ENCODE peak calls at places on chromosomes 12 and 14, in six cellular contexts. I is activated naive CD8-positive, alpha-beta T cell treated with anti-CD3 and anti-CD28 coated beads, Interleukin-2, amount 10 ng/mL, durations not matched to agents 7 days and 5 days; P is activated CD4-positive, alpha-beta T cell treated with anti-CD3 and anti-CD28 coated beads for 36 hours; U is stimulated activated effector memory CD8-positive, alpha-beta T cell treated with anti-CD3 and anti-CD28 coated beads, Interleukin-12 subunit alpha, Interleukin-12 subunit beta, amount 100 ng/mL, for 72 hours; C is body of pancreas; Y is T-helper 17 cell. O is an unnamed sample.
A peak's percentile ranks its signal among the peaks of the same experiment; 100 is the strongest.

GRCh38 chr14:68251766-68252100 is 432.2 kb downstream of the RAD51B start:
- ATAC-seq in I (no peak), P (no peak), U (no peak), C (no peak), Y (no peak), O (peak; percentile 7)

GRCh38 chr12:9319044-9319841 is 111.0 kb upstream of the PZP start:
- ATAC-seq in I (no peak), P (peak; percentile 55), U (no peak), C (no peak), Y (peak; percentile 41), O (peak; percentile 39)

GRCh38 chr12:104219908-104220404 is 4.4 kb downstream of the TXNRD1 start:
- ATAC-seq in I (peak; percentile 73), P (peak; percentile 78), U (peak; percentile 86), C (peak; percentile 46), Y (peak; percentile 79), O (peak; percentile 42)

GRCh38 chr14:65263161-65263788 is 149.3 kb upstream of the FUT8 start:
- ATAC-seq in I (no peak), P (no peak), U (no peak), C (no peak), Y (no peak), O (no peak)

GRCh38 chr12:105507311-105508035 is 177.0 kb downstream of the C12orf75 start:
- ATAC-seq in I (no peak), P (no peak), U (no peak), C (no peak), Y (no peak), O (no peak)

GRCh38 chr12:53207042-53207441 is at the start of gene ITGB7:
- ATAC-seq in I (peak; percentile 79), P (peak; percentile 65), U (peak; percentile 81), C (no peak), Y (peak; percentile 85), O (peak; percentile 91)

GRCh38 chr14:100120522-100121269 is 38.7 kb downstream of the DEGS2 start:
- ATAC-seq in I (no peak), P (no peak), U (no peak), C (no peak), Y (no peak), O (no peak)

GRCh38 chr12:53670308-53670707 is 5.6 kb downstream of the ATP5MC2 start:
- ATAC-seq in I (no peak), P (no peak), U (no peak), C (no peak), Y (no peak), O (no peak)

GRCh38 chr12:116654216-116654743 is 83.6 kb downstream of the SPRING1 start:
- ATAC-seq in I (no peak), P (no peak), U (no peak), C (no peak), Y (no peak), O (no peak)

GRCh38 chr12:132360906-132361777 is 31.8 kb upstream of the GALNT9 start:
- ATAC-seq in I (no peak), P (no peak), U (no peak), C (no peak), Y (no peak), O (no peak)

GRCh38 chr14:74954232-74954946 is 1.0 kb downstream of the PGF start:
- ATAC-seq in I (no peak), P (no peak), U (no peak), C (no peak), Y (no peak), O (no peak)

GRCh38 chr14:33800735-33801163 is 150.1 kb downstream of the EGLN3 start:
- ATAC-seq in I (no peak), P (no peak), U (peak; percentile 8), C (no peak), Y (no peak), O (no peak)

GRCh38 chr14:72892879-72893635 is 844 bp downstream of the DPF3 start:
- ATAC-seq in I (peak; percentile 9), P (peak; percentile 5), U (peak; percentile 31), C (peak; percentile 17), Y (peak; percentile 9), O (peak; percentile 31)

GRCh38 chr12:68199127-68199526 is 26.5 kb downstream of the IL26 start:
- ATAC-seq in I (no peak), P (no peak), U (no peak), C (no peak), Y (no peak), O (no peak)

GRCh38 chr14:77181603-77182437 is at the start of gene TMEM63C:
- ATAC-seq in I (peak; percentile 85), P (peak; percentile 93), U (peak; percentile 87), C (peak; percentile 78), Y (peak; percentile 93), O (peak; percentile 95)

GRCh38 chr14:66105819-66106218 is 380.4 kb upstream of the CCDC196 start:
- ATAC-seq in I (no peak), P (peak; percentile 95), U (peak; percentile 80), C (no peak), Y (no peak), O (no peak)

GRCh38 chr12:109345428-109345827 is 2.3 kb upstream of the MYO1H start:
- ATAC-seq in I (no peak), P (no peak), U (no peak), C (no peak), Y (no peak), O (no peak)

GRCh38 chr12:132568826-132569480 is 41.4 kb downstream of the LRCOL1 start:
- ATAC-seq in I (no peak), P (no peak), U (no peak), C (no peak), Y (no peak), O (no peak)

GRCh38 chr12:131901431-131902331 is 7.3 kb downstream of the ULK1 start:
- ATAC-seq in I (no peak), P (no peak), U (no peak), C (peak; percentile 21), Y (no peak), O (no peak)

GRCh38 chr12:94545937-94546771 is 86.5 kb upstream of the CEP83 start:
- ATAC-seq in I (no peak), P (peak; percentile 61), U (peak; percentile 71), C (peak; percentile 84), Y (no peak), O (no peak)

GRCh38 chr12:19759229-19759628 is 319.9 kb downstream of the AEBP2 start:
- ATAC-seq in I (no peak), P (no peak), U (no peak), C (no peak), Y (no peak), O (no peak)

O was measured in stimulated activated memory B cell treated with anti-CD40 and anti-IgM and Interleukin-4, amounts not matched to agents 10 μg/mL and 1 μg/mL and 100 μg/mL, for 72 hours.